ENCODE peak calls at places on chromosomes 11 and 22, in four cellular contexts. J is uterus; U is stimulated activated CD8-positive, alpha-beta memory T cell treated with anti-CD3 and anti-CD28 coated beads, Interleukin-4, amount 100 ng/mL, for 4 hours; X is activated CD4-positive, alpha-beta T cell treated with anti-CD3 and anti-CD28 coated beads, Interleukin-2, amount 50 U/mL, for 48 hours. E is an unnamed sample.

GRCh38 chr22:45876136-45877035 is 100.6 kb downstream of the WNT7B start:
- DNase-seq in J (no peak), U (no peak), X (no peak), E (no peak)

GRCh38 chr11:57516061-57516443 is 550 bp upstream of the SLC43A1 start:
- DNase-seq in J (no peak), U (no peak), X (no peak), E (no peak)

GRCh38 chr11:67780056-67780455 is 105.6 kb upstream of the ALDH3B2 start:
- DNase-seq in J (no peak), U (no peak), X (no peak), E (no peak)

GRCh38 chr11:2428322-2428795 is 16.0 kb downstream of the TRPM5 start:
- DNase-seq in J (peak), U (peak), X (peak), E (peak)

GRCh38 chr11:279040-279965 is 1.1 kb downstream of the NLRP6 start:
- DNase-seq in J (no peak), U (no peak), X (no peak), E (no peak)

GRCh38 chr11:2929511-2929879 is 275 bp upstream of the PHLDA2 start:
- DNase-seq in J (no peak), U (no peak), X (peak), E (peak)

GRCh38 chr11:57792060-57792541 is 30.5 kb downstream of the CTNND1 start:
- DNase-seq in J (peak), U (peak), X (peak), E (peak)

GRCh38 chr22:20064545-20065262 is 15.3 kb upstream of the DGCR8 start:
- DNase-seq in J (no peak), U (no peak), X (no peak), E (no peak)

GRCh38 chr22:40694409-40694808 is 15.1 kb downstream of the MCHR1 start:
- DNase-seq in J (peak), U (no peak), X (no peak), E (no peak)

GRCh38 chr11:63014408-63015055 is 1.1 kb downstream of the SLC22A8 start:
- DNase-seq in J (no peak), U (no peak), X (no peak), E (no peak)

GRCh38 chr22:38335077-38335476 is 17.8 kb upstream of the CSNK1E start:
- DNase-seq in J (no peak), U (no peak), X (no peak), E (no peak)

GRCh38 chr11:75351541-75352416 is at the start of gene ARRB1:
- DNase-seq in J (peak), U (no peak), X (peak), E (peak)

GRCh38 chr11:65787649-65788622 is 1.1 kb downstream of the OVOL1 start:
- DNase-seq in J (no peak), U (no peak), X (no peak), E (no peak)

GRCh38 chr11:118079507-118079906 is 2.6 kb downstream of the TMPRSS4 start:
- DNase-seq in J (no peak), U (no peak), X (no peak), E (no peak)

GRCh38 chr22:44489817-44490216 is 8.2 kb downstream of the RTL6 start:
- DNase-seq in J (no peak), U (no peak), X (no peak), E (no peak)

GRCh38 chr11:73389134-73389525 is 12.9 kb downstream of the RELT start:
- DNase-seq in J (no peak), U (no peak), X (no peak), E (no peak)

GRCh38 chr11:113632981-113633380 is 73.1 kb downstream of the TMPRSS5 start:
- DNase-seq in J (no peak), U (no peak), X (no peak), E (no peak)

GRCh38 chr11:42646959-42647358 is 664.8 kb upstream of the API5 start:
- DNase-seq in J (no peak), U (no peak), X (no peak), E (no peak)

GRCh38 chr22:22787805-22788459 is 99.7 kb upstream of the IGLL5 start:
- DNase-seq in J (no peak), U (peak), X (peak), E (peak)

GRCh38 chr11:10322401-10322800 is 17.5 kb downstream of the ADM start:
- DNase-seq in J (no peak), U (no peak), X (no peak), E (no peak)

GRCh38 chr11:130648601-130649000 is 200.2 kb downstream of the ADAMTS15 start:
- DNase-seq in J (peak), U (no peak), X (no peak), E (no peak)

GRCh38 chr11:131962818-131963217 is 592.4 kb downstream of the NTM start:
- DNase-seq in J (no peak), U (no peak), X (no peak), E (no peak)

GRCh38 chr11:5536482-5536881 is 11.9 kb downstream of the OR52H1 start:
- DNase-seq in J (no peak), U (no peak), X (no peak), E (no peak)

GRCh38 chr11:114353448-114353847 is 46.9 kb downstream of the C11orf71 start:
- DNase-seq in J (no peak), U (no peak), X (no peak), E (no peak)

E was measured in T-helper 2 cell treated with Interferon-gamma antibody and Interleukin-4, amounts not matched to agents 5 μg/mL and 100 μg/mL, for 36 hours.